ENCODE peak calls at places on chromosomes 7 and 10, in four cellular contexts. A, Q, B and O are unnamed samples. For H3K9me2, the result is how much of the 10 kb centered on the place peaks cover.

GRCh38 chr10:122230222-122230621 is 40.9 kb upstream of the BTBD16 start:
- DNase-seq in A (no peak), Q (no peak), B (no peak), O (no peak)

GRCh38 chr10:91691981-91692380 is 59.1 kb upstream of the PPP1R3C start:
- DNase-seq in A (no peak), Q (no peak), B (no peak), O (no peak)

GRCh38 chr7:30472771-30473392 is 5.7 kb downstream of the NOD1 start:
- DNase-seq in A (peak), Q (no peak), B (no peak), O (no peak)

GRCh38 chr7:41035788-41036187 is 667.1 kb downstream of the INHBA start:
- DNase-seq in A (no peak), Q (peak), B (no peak), O (no peak)

GRCh38 chr7:66033471-66034385 is 41.9 kb upstream of the ASL start:
- DNase-seq in A (no peak), Q (no peak), B (no peak), O (no peak)

GRCh38 chr10:14074062-14074884 is 256.5 kb downstream of the FRMD4A start:
- DNase-seq in A (peak), Q (peak), B (peak), O (no peak)

GRCh38 chr10:53664620-53665019 is 892.0 kb upstream of the MBL2 start:
- DNase-seq in A (peak), Q (no peak), B (no peak), O (no peak)

GRCh38 chr7:29843738-29844137 is 37.4 kb downstream of the WIPF3 start:
- DNase-seq in A (no peak), Q (no peak), B (no peak), O (no peak)

GRCh38 chr7:123725586-123726171 is 23.1 kb downstream of the WASL start:
- DNase-seq in A (no peak), Q (no peak), B (no peak), O (no peak)

GRCh38 chr7:112047421-112047820 is 158.8 kb downstream of the DOCK4 start:
- DNase-seq in A (no peak), Q (no peak), B (no peak), O (no peak)

GRCh38 chr7:16422100-16422430 is 727 bp upstream of the CRPPA start:
- DNase-seq in A (no peak), Q (no peak), B (no peak), O (no peak)

GRCh38 chr7:69615696-69616095 is 17.4 kb downstream of the AUTS2 start:
- DNase-seq in A (no peak), Q (no peak), B (no peak), O (no peak)

GRCh38 chr10:132465193-132465888 is 68.3 kb downstream of the PWWP2B start:
- DNase-seq in A (no peak), Q (peak), B (no peak), O (no peak)

GRCh38 chr10:688287-688620 is 1.2 kb downstream of the DIP2C start:
- DNase-seq in A (no peak), Q (no peak), B (no peak), O (no peak)

GRCh38 chr7:75776295-75776971 is 4.4 kb upstream of the CCL26 start:
- DNase-seq in A (no peak), Q (no peak), B (no peak), O (peak)

GRCh38 chr7:27714831-27715444 is 25.0 kb upstream of the TAX1BP1 start:
- DNase-seq in A (no peak), Q (no peak), B (no peak), O (no peak)

GRCh38 chr7:158559356-158559755 is 28.3 kb downstream of the PTPRN2 start:
- DNase-seq in A (no peak), Q (no peak), B (no peak), O (no peak)

GRCh38 chr10:96305019-96305418 is 785 bp downstream of the DNTT start:
- DNase-seq in A (no peak), Q (no peak), B (no peak), O (no peak)

GRCh38 chr10:101696632-101697031 is 1.7 kb upstream of the FBXW4 start:
- DNase-seq in A (no peak), Q (no peak), B (no peak), O (no peak)

GRCh38 chr10:5467634-5468255 is 31.6 kb downstream of the CALML5 start:
- DNase-seq in A (no peak), Q (no peak), B (no peak), O (no peak)

GRCh38 chr7:98051118-98051744 is 55.4 kb upstream of the LMTK2 start:
- DNase-seq in A (peak), Q (peak), B (peak), O (no peak)

GRCh38 chr10:78814430-78814806 is 254.3 kb upstream of the ZMIZ1 start:
- DNase-seq in A (no peak), Q (no peak), B (no peak), O (no peak)
- H2AFZ ChIP-seq in A (no peak), Q (no peak), B (no peak), O (no peak)

GRCh38 chr7:141441837-141442627 is 109.2 kb upstream of the AGK start:
- DNase-seq in A (no peak), Q (no peak), B (no peak), O (no peak)
- H3K9me2 ChIP-seq in A (under half), Q (under half), B (under half), O (under half)

DNA sequence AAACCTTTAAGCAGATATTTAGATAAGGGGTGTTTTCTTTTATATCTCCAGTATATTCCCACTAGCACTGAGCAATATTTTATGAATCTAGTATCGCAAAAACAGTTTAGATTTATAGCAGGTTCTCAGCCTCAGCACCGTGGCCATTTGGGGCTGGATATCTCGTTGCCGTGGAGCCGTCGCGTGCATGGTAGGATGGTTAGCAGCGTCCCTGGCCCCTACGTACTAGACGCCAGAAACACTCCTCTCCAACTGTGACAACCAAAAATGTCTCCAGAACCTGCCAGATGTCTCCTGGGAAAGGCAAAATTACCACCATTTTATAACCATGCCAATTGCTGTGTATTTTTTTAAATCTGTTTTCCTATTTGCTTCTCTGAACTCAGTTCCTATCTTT is 172.9 kb downstream of the CACNB2 start:
- DNase-seq in A (no peak), Q (no peak), B (no peak), O (no peak)
- H2AFZ ChIP-seq in A (no peak), Q (no peak), B (no peak), O (no peak)

DNA sequence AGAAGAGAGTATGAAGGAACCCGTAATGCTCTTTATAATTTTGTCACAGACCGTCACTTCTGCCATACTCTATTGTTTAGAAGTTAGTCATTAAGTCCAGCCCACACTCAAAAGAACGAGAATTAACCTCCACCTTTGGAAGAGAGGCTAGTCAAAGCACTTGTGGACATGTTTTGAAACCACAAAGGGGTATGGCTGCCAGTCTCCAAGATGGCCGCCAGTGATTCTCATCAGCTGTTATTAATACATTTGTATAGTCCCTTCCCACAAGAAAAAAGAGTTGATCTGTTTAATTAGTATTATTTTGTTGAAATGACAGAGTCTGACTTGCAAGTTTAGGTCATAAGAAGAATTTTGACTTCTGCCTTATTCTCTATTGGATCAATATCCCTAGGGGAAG is 23.2 kb upstream of the VOPP1 start:
- DNase-seq in A (no peak), Q (no peak), B (no peak), O (no peak)
- H3K9me2 ChIP-seq in A (under half), Q (under half), B (under half), O (under half)